ENCODE peak calls at places on chromosome 2, in nine cellular contexts. E, B, L, Y, N, I, X, C and T are unnamed samples.

GRCh38 chr2:86703704-86704370 is 16.3 kb upstream of the RMND5A start:
- DNase-seq in E (no peak), B (no peak), L (no peak), Y (no peak), N (no peak), I (no peak), X (peak), C (peak), T (peak)

GRCh38 chr2:240920783-240921231 is 14.7 kb downstream of the CROCC2 start:
- DNase-seq in E (no peak), B (no peak), L (no peak), Y (peak), N (peak), I (no peak), X (no peak), C (no peak), T (no peak)

GRCh38 chr2:106032676-106033075 is 161.4 kb downstream of the UXS1 start:
- DNase-seq in E (no peak), B (no peak), L (no peak), Y (no peak), N (no peak), I (no peak), X (no peak), C (no peak), T (no peak)

GRCh38 chr2:45554073-45554742 is 56.9 kb downstream of the SRBD1 start:
- DNase-seq in E (peak), B (no peak), L (no peak), Y (no peak), N (no peak), I (no peak), X (no peak), C (no peak), T (no peak)

GRCh38 chr2:54372361-54372760 is 83.8 kb upstream of the SPTBN1 start:
- DNase-seq in E (no peak), B (no peak), L (no peak), Y (no peak), N (no peak), I (no peak), X (no peak), C (no peak), T (no peak)

GRCh38 chr2:158953926-158954763 is 14.3 kb upstream of the TANC1 start:
- DNase-seq in E (peak), B (peak), L (peak), Y (peak), N (no peak), I (no peak), X (no peak), C (peak), T (no peak)

GRCh38 chr2:235567842-235568241 is 74.0 kb downstream of the AGAP1 start:
- DNase-seq in E (no peak), B (no peak), L (no peak), Y (no peak), N (no peak), I (no peak), X (no peak), C (no peak), T (no peak)

GRCh38 chr2:98606431-98606830 is 1.9 kb downstream of the COA5 start:
- DNase-seq in E (no peak), B (no peak), L (no peak), Y (no peak), N (no peak), I (no peak), X (no peak), C (no peak), T (no peak)

GRCh38 chr2:84697895-84698294 is 181.6 kb downstream of the DNAH6 start:
- DNase-seq in E (no peak), B (no peak), L (no peak), Y (no peak), N (no peak), I (no peak), X (no peak), C (peak), T (no peak)

GRCh38 chr2:31383471-31384153 is 30.9 kb downstream of the XDH start:
- DNase-seq in E (peak), B (no peak), L (no peak), Y (no peak), N (no peak), I (no peak), X (no peak), C (no peak), T (no peak)

GRCh38 chr2:207766697-207767460 is 2.8 kb downstream of the FZD5 start:
- DNase-seq in E (no peak), B (no peak), L (no peak), Y (peak), N (no peak), I (no peak), X (no peak), C (no peak), T (no peak)

GRCh38 chr2:168529900-168530561 is 74.0 kb downstream of the CERS6 start:
- DNase-seq in E (no peak), B (no peak), L (no peak), Y (no peak), N (no peak), I (no peak), X (no peak), C (no peak), T (no peak)

GRCh38 chr2:8424997-8425900 is 256.6 kb upstream of the ID2 start:
- DNase-seq in E (no peak), B (no peak), L (no peak), Y (no peak), N (no peak), I (no peak), X (no peak), C (no peak), T (no peak)

GRCh38 chr2:133640103-133640502 is 71.8 kb upstream of the NCKAP5 start:
- DNase-seq in E (no peak), B (no peak), L (no peak), Y (no peak), N (no peak), I (no peak), X (no peak), C (no peak), T (no peak)

GRCh38 chr2:227324671-227325055 is 388 bp upstream of the MFF start:
- DNase-seq in E (peak), B (no peak), L (peak), Y (no peak), N (no peak), I (no peak), X (peak), C (peak), T (no peak)

GRCh38 chr2:180254872-180255271 is 247.8 kb upstream of the CWC22 start:
- DNase-seq in E (no peak), B (no peak), L (no peak), Y (no peak), N (no peak), I (no peak), X (no peak), C (no peak), T (no peak)

GRCh38 chr2:7031424-7032245 is 114.4 kb downstream of the RNF144A start:
- DNase-seq in E (no peak), B (peak), L (no peak), Y (peak), N (peak), I (peak), X (peak), C (peak), T (peak)

GRCh38 chr2:217289909-217290283 is 430.0 kb upstream of the TNP1 start:
- DNase-seq in E (peak), B (no peak), L (no peak), Y (no peak), N (peak), I (no peak), X (no peak), C (peak), T (peak)

GRCh38 chr2:195408196-195408595 is 248.8 kb upstream of the SLC39A10 start:
- DNase-seq in E (no peak), B (no peak), L (no peak), Y (no peak), N (peak), I (no peak), X (no peak), C (no peak), T (no peak)

GRCh38 chr2:195408811-195409210 is 248.2 kb upstream of the SLC39A10 start:
- DNase-seq in E (peak), B (no peak), L (no peak), Y (no peak), N (no peak), I (no peak), X (no peak), C (no peak), T (no peak)

GRCh38 chr2:195407782-195408181 is 249.2 kb upstream of the SLC39A10 start:
- DNase-seq in E (peak), B (no peak), L (peak), Y (no peak), N (no peak), I (no peak), X (no peak), C (peak), T (peak)

GRCh38 chr2:195404650-195405049 is 252.4 kb upstream of the SLC39A10 start:
- DNase-seq in E (no peak), B (peak), L (no peak), Y (no peak), N (no peak), I (no peak), X (no peak), C (no peak), T (no peak)

DNA sequence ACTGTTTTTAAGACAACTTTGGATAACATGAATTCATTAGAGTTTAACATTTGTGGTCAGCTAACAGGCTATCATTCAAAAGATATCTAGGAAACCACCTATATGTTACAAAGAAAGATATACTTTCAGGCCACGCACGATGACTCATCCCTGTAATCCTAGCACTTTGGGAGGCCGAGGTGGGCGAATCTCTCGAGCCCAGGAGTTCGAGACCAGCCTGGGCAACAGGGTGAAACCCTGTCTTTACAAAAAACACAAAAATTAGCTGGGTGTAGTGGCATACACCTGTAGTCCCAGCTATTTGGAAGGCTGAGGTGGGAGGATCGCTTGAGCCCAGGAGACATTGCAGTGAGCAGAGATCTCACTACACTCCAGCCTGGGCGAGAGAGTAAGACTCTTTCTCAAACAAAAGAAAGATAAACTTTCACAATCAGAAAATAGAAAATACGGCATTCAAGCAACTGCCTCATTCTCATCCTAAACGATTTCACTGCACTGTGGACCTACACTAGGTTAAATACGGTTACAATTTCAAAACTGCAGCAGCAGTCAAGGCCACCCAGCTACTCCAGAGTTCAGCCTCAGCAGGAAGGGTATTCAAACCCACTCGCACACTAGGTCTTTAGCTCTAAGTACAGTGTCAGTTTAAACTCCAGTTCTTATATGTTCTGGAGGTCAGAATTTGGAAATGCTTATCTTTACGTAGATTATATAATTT is 250.0 kb upstream of the SLC39A10 start:
- DNase-seq in E (peak), B (no peak), L (no peak), Y (no peak), N (no peak), I (no peak), X (no peak), C (no peak), T (no peak)
- H3K27ac ChIP-seq in E (no peak), B (no peak), L (peak), Y (no peak), N (no peak), I (no peak), X (no peak), C (no peak), T (no peak)

DNA sequence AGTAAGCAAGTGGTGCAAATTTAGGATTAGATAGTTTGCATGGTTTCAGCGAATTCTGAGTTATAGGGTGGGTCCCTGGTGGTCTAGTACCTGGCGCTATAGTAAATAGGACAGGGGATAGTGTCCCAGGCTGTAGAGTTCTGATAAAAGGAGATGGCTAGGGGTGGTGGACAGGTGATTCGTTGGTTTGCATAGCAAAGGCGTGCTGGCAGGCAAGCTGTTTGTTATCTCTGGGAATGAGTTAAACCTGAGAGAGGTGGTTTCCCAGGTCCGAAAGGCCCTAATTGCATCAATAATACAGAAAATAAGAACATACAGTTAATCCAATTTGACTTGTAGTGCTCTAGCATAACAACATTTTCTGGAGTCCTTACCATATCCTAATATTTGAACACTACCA is 6.9 kb upstream of the ZDBF2 start:
- DNase-seq in E (no peak), B (no peak), L (no peak), Y (no peak), N (no peak), I (no peak), X (no peak), C (no peak), T (no peak)
- H3K27ac ChIP-seq in E (no peak), B (no peak), L (no peak), Y (no peak), N (no peak), I (no peak), X (no peak), C (no peak), T (no peak)

GRCh38 chr2:15561574-15562344 is 625 bp upstream of the NBAS start:
- DNase-seq in E (peak), B (peak), L (peak), Y (no peak), N (peak), I (no peak), X (no peak), C (peak), T (no peak)

GRCh38 chr2:15560988-15561573 is at the start of gene NBAS:
- DNase-seq in E (peak), B (peak), L (peak), Y (peak), N (peak), I (peak), X (peak), C (peak), T (peak)

GRCh38 chr2:15565392-15565791 is 4.3 kb upstream of the NBAS start:
- DNase-seq in E (no peak), B (no peak), L (no peak), Y (no peak), N (no peak), I (no peak), X (no peak), C (no peak), T (no peak)

GRCh38 chr2:15562354-15563031 is 1.4 kb upstream of the NBAS start:
- DNase-seq in E (no peak), B (no peak), L (no peak), Y (no peak), N (no peak), I (no peak), X (no peak), C (no peak), T (no peak)

GRCh38 chr2:15563227-15564100 is 2.3 kb upstream of the NBAS start:
- DNase-seq in E (no peak), B (no peak), L (no peak), Y (no peak), N (no peak), I (no peak), X (no peak), C (peak), T (no peak)
- H3K27ac ChIP-seq in E (no peak), B (no peak), L (no peak), Y (no peak), N (no peak), I (no peak), X (no peak), C (no peak), T (no peak)

GRCh38 chr2:144548532-144549191 is 28.7 kb upstream of the ZEB2 start:
- DNase-seq in E (no peak), B (peak), L (no peak), Y (no peak), N (no peak), I (no peak), X (no peak), C (no peak), T (no peak)

GRCh38 chr2:144545787-144546186 is 25.9 kb upstream of the ZEB2 start:
- DNase-seq in E (no peak), B (no peak), L (no peak), Y (no peak), N (no peak), I (no peak), X (no peak), C (no peak), T (no peak)

GRCh38 chr2:144547512-144547911 is 27.6 kb upstream of the ZEB2 start:
- DNase-seq in E (no peak), B (no peak), L (no peak), Y (no peak), N (no peak), I (no peak), X (no peak), C (no peak), T (no peak)

GRCh38 chr2:144548088-144548487 is 28.2 kb upstream of the ZEB2 start:
- DNase-seq in E (no peak), B (no peak), L (no peak), Y (no peak), N (no peak), I (no peak), X (no peak), C (no peak), T (no peak)

GRCh38 chr2:144546933-144547332 is 27.0 kb upstream of the ZEB2 start:
- DNase-seq in E (peak), B (no peak), L (no peak), Y (no peak), N (no peak), I (no peak), X (no peak), C (no peak), T (no peak)
- H3K27ac ChIP-seq in E (no peak), B (no peak), L (no peak), Y (no peak), N (no peak), I (no peak), X (no peak), C (no peak), T (no peak)

GRCh38 chr2:197307236-197307932 is 3.2 kb downstream of the ANKRD44 start:
- DNase-seq in E (no peak), B (no peak), L (no peak), Y (no peak), N (no peak), I (no peak), X (no peak), C (no peak), T (no peak)
- H3K27ac ChIP-seq in E (no peak), B (peak), L (no peak), Y (peak), N (no peak), I (peak), X (no peak), C (no peak), T (no peak)

DNA sequence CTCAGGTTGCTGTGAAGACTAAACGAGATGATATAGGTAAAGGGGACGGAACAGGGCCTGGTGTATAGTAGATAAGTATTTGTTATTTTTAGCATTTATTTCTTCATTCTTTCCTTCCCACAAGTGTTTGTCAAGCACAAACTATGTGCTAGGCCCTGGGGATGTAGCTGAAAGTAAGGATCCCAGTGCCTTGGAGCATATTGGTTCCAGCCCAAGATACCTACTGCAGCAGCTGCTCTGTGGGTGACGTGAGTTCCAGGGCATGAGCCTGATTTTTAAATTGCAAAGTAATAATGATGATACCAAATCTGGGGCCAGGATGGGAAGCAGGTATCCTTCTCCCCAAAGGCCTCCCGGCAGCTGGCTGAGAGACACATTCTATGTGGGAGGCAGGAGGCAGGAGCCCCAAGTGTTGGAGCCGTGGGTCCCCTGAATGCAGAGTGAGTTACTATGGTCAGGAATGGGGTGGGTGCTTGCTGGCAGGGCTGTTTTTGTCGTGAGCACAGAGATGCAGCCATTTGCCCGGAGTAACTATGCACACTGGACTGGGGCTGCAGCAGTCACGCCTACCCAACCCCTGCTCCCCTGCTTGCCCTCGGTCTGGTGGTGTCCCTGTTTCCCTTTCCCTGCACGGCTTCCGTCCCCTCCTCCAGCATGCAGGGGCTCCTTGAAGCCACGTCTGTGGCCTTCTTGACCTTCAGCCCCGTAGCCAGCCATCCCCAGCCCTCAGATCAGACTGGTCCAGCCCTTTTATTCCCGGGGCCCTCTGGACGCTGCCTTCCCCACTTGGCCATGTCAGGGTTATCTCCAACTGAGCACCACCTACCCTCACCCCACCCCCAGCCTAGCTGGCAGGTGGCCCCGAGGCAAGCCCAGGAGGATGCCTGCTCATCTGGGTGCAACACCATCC is 52.4 kb downstream of the INHBB start:
- DNase-seq in E (peak), B (no peak), L (peak), Y (no peak), N (no peak), I (no peak), X (no peak), C (no peak), T (no peak)
- H3K27ac ChIP-seq in E (no peak), B (no peak), L (peak), Y (no peak), N (no peak), I (no peak), X (no peak), C (no peak), T (no peak)

DNA sequence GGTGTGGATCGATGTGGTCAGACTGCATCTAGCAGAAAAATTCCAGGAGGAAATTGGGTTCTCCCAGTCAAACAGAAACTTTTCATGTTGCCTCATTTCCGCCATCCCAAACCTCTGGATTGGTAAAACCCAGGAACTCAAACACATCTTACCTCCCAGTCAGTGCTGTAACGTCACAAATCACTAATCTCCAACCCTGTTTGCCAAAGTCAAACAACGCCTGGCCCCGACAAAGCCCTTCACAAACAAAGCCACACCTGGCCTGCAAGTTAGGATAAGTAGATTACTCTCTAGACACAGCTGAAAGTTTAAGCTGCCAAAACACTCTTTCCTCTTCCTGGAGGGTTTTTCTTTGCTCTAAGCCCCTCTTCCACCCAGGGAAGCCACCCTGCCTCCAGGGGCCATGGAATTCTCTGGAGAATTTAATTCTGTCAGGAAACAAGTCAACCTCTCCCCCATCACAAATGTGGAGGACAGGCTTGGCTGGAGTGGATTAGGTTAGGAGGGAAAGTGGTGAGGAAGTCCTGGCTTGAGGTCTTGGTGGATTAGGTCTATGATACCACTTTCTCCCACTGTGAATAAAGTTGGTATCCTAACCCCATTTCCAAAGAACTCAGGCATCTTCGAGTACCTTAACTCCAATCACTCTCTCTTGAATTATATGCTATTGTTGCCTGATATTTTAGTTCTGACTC is 86.7 kb downstream of the LYPD6B start:
- DNase-seq in E (no peak), B (no peak), L (no peak), Y (peak), N (no peak), I (no peak), X (no peak), C (no peak), T (peak)
- H3K27ac ChIP-seq in E (no peak), B (no peak), L (no peak), Y (no peak), N (no peak), I (no peak), X (no peak), C (no peak), T (no peak)